ENCODE peak calls at places on chromosome 11, in eight cellular contexts. One of them, this sample, is unnamed.

GRCh38 chr11:489610-490185 is 17.3 kb downstream of the RNH1 start:
- DNase-seq in CD4-positive, alpha-beta T cell: no peak
- DNase-seq in GM13977: no peak
- DNase-seq in body of pancreas: no peak
- DNase-seq in CD8-positive, alpha-beta memory T cell: no peak
- DNase-seq in fibroblast of lung: no peak
- DNase-seq in vagina: no peak
- DNase-seq in stimulated activated CD4-positive, alpha-beta T cell treated with anti-CD3 and anti-CD28 coated beads, TNF-alpha, amount 100 ng/mL, for 24 hours: no peak
- DNase-seq in this sample: no peak

GRCh38 chr11:96869207-96869606 is 479.4 kb downstream of the JRKL start:
- DNase-seq in CD4-positive, alpha-beta T cell: no peak
- DNase-seq in GM13977: no peak
- DNase-seq in body of pancreas: no peak
- DNase-seq in CD8-positive, alpha-beta memory T cell: no peak
- DNase-seq in fibroblast of lung: peak
- DNase-seq in vagina: no peak
- DNase-seq in stimulated activated CD4-positive, alpha-beta T cell treated with anti-CD3 and anti-CD28 coated beads, TNF-alpha, amount 100 ng/mL, for 24 hours: no peak
- DNase-seq in this sample: no peak

GRCh38 chr11:67572747-67573419 is 10.7 kb upstream of the GSTP1 start:
- DNase-seq in CD4-positive, alpha-beta T cell: peak
- DNase-seq in GM13977: no peak
- DNase-seq in body of pancreas: peak
- DNase-seq in CD8-positive, alpha-beta memory T cell: peak
- DNase-seq in fibroblast of lung: peak
- DNase-seq in vagina: no peak
- DNase-seq in stimulated activated CD4-positive, alpha-beta T cell treated with anti-CD3 and anti-CD28 coated beads, TNF-alpha, amount 100 ng/mL, for 24 hours: no peak
- DNase-seq in this sample: peak

GRCh38 chr11:47410404-47411264 is 2.2 kb downstream of the SLC39A13 start:
- DNase-seq in CD4-positive, alpha-beta T cell: no peak
- DNase-seq in GM13977: no peak
- DNase-seq in body of pancreas: no peak
- DNase-seq in CD8-positive, alpha-beta memory T cell: no peak
- DNase-seq in fibroblast of lung: no peak
- DNase-seq in vagina: no peak
- DNase-seq in stimulated activated CD4-positive, alpha-beta T cell treated with anti-CD3 and anti-CD28 coated beads, TNF-alpha, amount 100 ng/mL, for 24 hours: no peak
- DNase-seq in this sample: no peak

GRCh38 chr11:76408171-76408965 is 27.2 kb downstream of the GVQW3 start:
- DNase-seq in CD4-positive, alpha-beta T cell: no peak
- DNase-seq in GM13977: no peak
- DNase-seq in body of pancreas: no peak
- DNase-seq in CD8-positive, alpha-beta memory T cell: no peak
- DNase-seq in fibroblast of lung: no peak
- DNase-seq in vagina: no peak
- DNase-seq in stimulated activated CD4-positive, alpha-beta T cell treated with anti-CD3 and anti-CD28 coated beads, TNF-alpha, amount 100 ng/mL, for 24 hours: no peak
- DNase-seq in this sample: no peak

GRCh38 chr11:71996946-71997345 is 1.8 kb upstream of the IL18BP start:
- DNase-seq in CD4-positive, alpha-beta T cell: no peak
- DNase-seq in GM13977: no peak
- DNase-seq in body of pancreas: peak
- DNase-seq in CD8-positive, alpha-beta memory T cell: no peak
- DNase-seq in fibroblast of lung: no peak
- DNase-seq in vagina: no peak
- DNase-seq in stimulated activated CD4-positive, alpha-beta T cell treated with anti-CD3 and anti-CD28 coated beads, TNF-alpha, amount 100 ng/mL, for 24 hours: no peak
- DNase-seq in this sample: no peak

GRCh38 chr11:43555811-43556210 is 124.7 kb upstream of the HSD17B12 start:
- DNase-seq in CD4-positive, alpha-beta T cell: no peak
- DNase-seq in GM13977: no peak
- DNase-seq in body of pancreas: peak
- DNase-seq in CD8-positive, alpha-beta memory T cell: no peak
- DNase-seq in fibroblast of lung: peak
- DNase-seq in vagina: no peak
- DNase-seq in stimulated activated CD4-positive, alpha-beta T cell treated with anti-CD3 and anti-CD28 coated beads, TNF-alpha, amount 100 ng/mL, for 24 hours: no peak
- DNase-seq in this sample: peak

GRCh38 chr11:69825037-69825834 is 6.0 kb upstream of the FGF3 start:
- DNase-seq in CD4-positive, alpha-beta T cell: no peak
- DNase-seq in GM13977: no peak
- DNase-seq in body of pancreas: no peak
- DNase-seq in CD8-positive, alpha-beta memory T cell: no peak
- DNase-seq in fibroblast of lung: no peak
- DNase-seq in vagina: no peak
- DNase-seq in stimulated activated CD4-positive, alpha-beta T cell treated with anti-CD3 and anti-CD28 coated beads, TNF-alpha, amount 100 ng/mL, for 24 hours: no peak
- DNase-seq in this sample: no peak

GRCh38 chr11:11148104-11148509 is 204.9 kb downstream of the CSNK2A3 start:
- DNase-seq in CD4-positive, alpha-beta T cell: peak
- DNase-seq in GM13977: no peak
- DNase-seq in body of pancreas: peak
- DNase-seq in CD8-positive, alpha-beta memory T cell: peak
- DNase-seq in fibroblast of lung: peak
- DNase-seq in vagina: no peak
- DNase-seq in stimulated activated CD4-positive, alpha-beta T cell treated with anti-CD3 and anti-CD28 coated beads, TNF-alpha, amount 100 ng/mL, for 24 hours: no peak
- DNase-seq in this sample: no peak

GRCh38 chr11:46560300-46561025 is 33.4 kb downstream of the AMBRA1 start:
- DNase-seq in CD4-positive, alpha-beta T cell: no peak
- DNase-seq in GM13977: peak
- DNase-seq in body of pancreas: peak
- DNase-seq in CD8-positive, alpha-beta memory T cell: peak
- DNase-seq in fibroblast of lung: peak
- DNase-seq in vagina: no peak
- DNase-seq in stimulated activated CD4-positive, alpha-beta T cell treated with anti-CD3 and anti-CD28 coated beads, TNF-alpha, amount 100 ng/mL, for 24 hours: peak
- DNase-seq in this sample: no peak